ENCODE peak calls at places on chromosomes 6 and 20, in six cellular contexts. M, P, T, S, I and Y are unnamed samples. For H3K9me3 and H3K4me1, the result is how much of the 10 kb centered on the place peaks cover.

GRCh38 chr20:60062431-60063336 is 104.5 kb downstream of the CDH26 start:
- DNase-seq in M (no peak), T (no peak), P (no peak), I (peak), S (no peak), Y (no peak)

GRCh38 chr6:25995507-25995906 is 32.9 kb downstream of the TRIM38 start:
- DNase-seq in I (no peak), S (no peak), M (no peak), P (no peak), T (no peak), Y (no peak)

GRCh38 chr6:138372711-138373463 is 4.8 kb upstream of the SMIM28 start:
- DNase-seq in I (no peak), P (peak), T (no peak), S (no peak), M (no peak), Y (no peak)

GRCh38 chr6:140744648-140745320 is 1370.3 kb upstream of the CITED2 start:
- DNase-seq in T (no peak), I (peak), S (no peak), P (peak), M (no peak), Y (no peak)

GRCh38 chr6:83417880-83418663 is 12.8 kb downstream of the ME1 start:
- DNase-seq in P (peak), S (no peak), I (no peak), T (no peak), M (peak), Y (peak)

GRCh38 chr20:63064310-63064709 is 57.5 kb upstream of the BHLHE23 start:
- DNase-seq in P (no peak), S (peak), I (no peak), M (peak), T (peak), Y (peak)

GRCh38 chr6:155224031-155224451 is 39.8 kb upstream of the CLDN20 start:
- DNase-seq in P (peak), T (no peak), S (no peak), M (no peak), I (no peak), Y (no peak)

GRCh38 chr6:92779758-92780157 is 639.6 kb downstream of the EPHA7 start:
- DNase-seq in M (no peak), S (no peak), T (peak), P (peak), I (peak), Y (peak)

GRCh38 chr20:14319704-14320103 is 17.7 kb downstream of the FLRT3 start:
- DNase-seq in S (no peak), I (no peak), T (no peak), P (no peak), M (no peak), Y (no peak)

GRCh38 chr6:150184850-150185480 is 42.1 kb downstream of the PPP1R14C start:
- DNase-seq in P (no peak), M (no peak), I (no peak), S (no peak), T (no peak), Y (no peak)

GRCh38 chr6:16437095-16437494 is 198.7 kb downstream of the GMPR start:
- DNase-seq in P (no peak), T (no peak), S (no peak), M (no peak), I (no peak), Y (no peak)

GRCh38 chr6:107666084-107666981 is 157.8 kb downstream of the SCML4 start:
- DNase-seq in M (no peak), I (no peak), S (no peak), P (no peak), T (no peak), Y (no peak)

GRCh38 chr6:140203611-140204553 is 829.4 kb upstream of the CITED2 start:
- DNase-seq in M (no peak), P (no peak), S (no peak), I (no peak), T (no peak), Y (no peak)

GRCh38 chr6:159578629-159579028 is 114.4 kb downstream of the SOD2 start:
- DNase-seq in P (peak), I (no peak), M (no peak), T (no peak), S (no peak), Y (no peak)
- H3K9me3 ChIP-seq in P (under half), I (under half), M (under half), T (under half), S (under half), Y (under half)

GRCh38 chr20:21432911-21433310 is 35.6 kb upstream of the NKX2-4 start:
- DNase-seq in S (no peak), P (no peak), T (no peak), I (no peak), M (no peak), Y (no peak)
- H3K4me1 ChIP-seq in S (under half), P (under half), T (under half), I (under half), M (under half), Y (under half)

GRCh38 chr20:21709535-21709904 is 4.1 kb downstream of the PAX1 start:
- DNase-seq in M (no peak), I (no peak), T (no peak), S (no peak), P (no peak), Y (no peak)
- H3K9me3 ChIP-seq in M (under half), I (under half), T (under half), S (under half), P (under half), Y (under half)

DNA sequence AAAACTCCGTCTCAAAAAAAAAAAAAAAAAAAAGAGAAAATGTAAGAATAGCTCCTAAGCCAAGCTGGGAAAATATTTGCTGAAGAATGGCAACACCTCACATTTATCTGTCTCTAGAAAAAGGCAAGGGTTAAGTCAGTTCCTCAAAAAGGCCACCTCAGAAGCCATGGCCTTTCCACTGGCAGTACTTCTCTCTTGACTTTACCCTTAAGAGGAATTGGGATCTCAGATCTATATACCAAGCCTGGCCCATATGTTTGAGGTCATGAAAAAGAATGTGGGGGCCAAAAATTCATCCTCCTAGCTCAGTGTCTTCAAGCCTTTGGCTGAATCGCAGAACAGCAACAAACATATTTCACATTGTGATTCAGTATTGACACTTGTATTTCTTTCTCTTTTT is 10.9 kb upstream of the NCOA3 start:
- DNase-seq in T (no peak), M (no peak), S (no peak), I (no peak), P (no peak), Y (no peak)
- H3K4me1 ChIP-seq in T (under half), M (under half), S (under half), I (under half), P (under half), Y (under half)

GRCh38 chr6:168773788-168774187 is 332.8 kb downstream of the SMOC2 start:
- DNase-seq in I (no peak), M (no peak), P (no peak), T (no peak), S (no peak), Y (no peak)

GRCh38 chr6:168778201-168778600 is 337.2 kb downstream of the SMOC2 start:
- DNase-seq in I (peak), M (no peak), S (peak), P (no peak), T (no peak), Y (peak)

GRCh38 chr6:168774381-168774780 is 333.4 kb downstream of the SMOC2 start:
- DNase-seq in T (no peak), S (no peak), M (no peak), P (no peak), I (no peak), Y (no peak)
- H3K9me3 ChIP-seq in T (under half), S (under half), M (under half), P (under half), I (under half), Y (under half)

GRCh38 chr6:158717341-158718328 is 67.8 kb downstream of the SYTL3 start:
- DNase-seq in P (no peak), S (no peak), T (no peak), I (no peak), M (no peak), Y (no peak)

GRCh38 chr6:158722176-158722729 is 72.4 kb downstream of the SYTL3 start:
- DNase-seq in I (no peak), S (no peak), M (no peak), T (no peak), P (no peak), Y (no peak)

GRCh38 chr6:158713469-158713868 is 63.6 kb downstream of the SYTL3 start:
- DNase-seq in M (no peak), T (no peak), I (no peak), S (no peak), P (no peak), Y (no peak)

GRCh38 chr6:158715330-158716311 is 65.8 kb downstream of the SYTL3 start:
- DNase-seq in M (peak), T (peak), S (no peak), I (peak), P (no peak), Y (peak)

DNA sequence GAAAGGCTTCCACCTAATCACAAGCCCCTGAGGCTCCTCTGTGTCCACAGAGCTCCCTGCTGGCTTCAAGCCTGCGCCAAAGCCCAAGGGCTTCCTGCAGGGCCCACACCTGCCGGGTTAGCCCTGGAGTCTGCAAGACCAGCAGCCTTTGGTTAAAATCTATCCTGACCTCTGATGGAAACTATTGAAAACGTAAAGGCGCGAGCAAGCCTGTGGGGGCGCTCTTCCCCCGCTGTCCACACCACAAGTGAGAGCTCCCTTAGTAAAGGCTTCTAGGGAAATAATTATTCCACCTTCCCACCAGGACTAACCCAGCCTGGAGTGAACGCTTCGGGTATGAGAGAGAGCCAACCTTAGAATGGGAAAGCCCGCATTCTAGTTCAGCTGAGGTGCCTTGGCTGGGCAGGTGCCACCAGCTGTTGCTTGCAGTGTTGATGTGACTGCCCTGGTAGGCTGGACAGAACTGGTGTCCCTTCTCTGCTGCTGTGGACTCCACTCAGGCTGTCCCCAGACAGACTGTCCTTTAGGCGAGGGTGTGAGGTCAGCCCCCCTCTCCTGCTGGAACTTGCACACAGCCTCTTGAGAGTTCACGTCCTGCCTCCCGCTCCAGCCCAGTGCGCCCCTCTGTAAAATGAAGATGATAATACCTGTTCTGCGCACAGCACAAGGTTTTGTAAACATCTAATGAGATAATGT is 68.7 kb downstream of the SYTL3 start:
- DNase-seq in T (no peak), M (peak), I (peak), P (no peak), S (no peak), Y (peak)
- H3K4me1 ChIP-seq in T (under half), M (under half), I (under half), P (under half), S (under half), Y (under half)

GRCh38 chr6:347951-348859 is 43.3 kb upstream of the IRF4 start:
- DNase-seq in M (no peak), P (no peak), I (peak), T (peak), S (peak), Y (no peak)

GRCh38 chr6:346389-347030 is 45.0 kb upstream of the IRF4 start:
- DNase-seq in P (no peak), I (peak), T (no peak), S (no peak), M (no peak), Y (no peak)

GRCh38 chr6:345747-346388 is 45.7 kb upstream of the IRF4 start:
- DNase-seq in M (no peak), S (no peak), P (no peak), T (peak), I (peak), Y (no peak)

GRCh38 chr6:348860-349396 is 42.6 kb upstream of the IRF4 start:
- DNase-seq in I (peak), P (no peak), T (peak), S (peak), M (no peak), Y (no peak)

DNA sequence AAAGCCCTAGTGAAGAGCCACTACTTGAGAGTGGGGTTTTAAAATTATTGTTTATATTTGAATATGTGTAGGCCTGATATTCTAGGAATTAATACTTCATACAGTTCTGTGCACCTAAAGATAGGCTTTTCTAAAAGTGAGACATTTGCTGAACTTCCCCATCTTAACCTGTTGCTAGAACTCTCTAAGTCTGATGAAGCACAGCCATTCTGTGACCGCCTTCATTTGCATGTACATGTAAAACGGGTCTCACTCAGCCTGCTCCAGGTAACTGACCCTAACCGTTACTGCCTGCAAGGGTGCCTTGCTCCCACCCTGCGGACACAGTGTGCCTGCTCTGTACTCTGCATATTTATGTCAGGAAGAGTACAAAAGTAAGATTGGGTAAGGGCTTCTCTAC is 44.3 kb upstream of the IRF4 start:
- DNase-seq in S (no peak), P (no peak), I (peak), T (no peak), M (no peak), Y (no peak)
- H3K9me3 ChIP-seq in S (under half), P (under half), I (under half), T (under half), M (under half), Y (under half)

GRCh38 chr6:109455161-109455501 is 441 bp downstream of the MICAL1 start:
- DNase-seq in T (no peak), S (no peak), M (no peak), P (peak), I (no peak), Y (peak)
- H3K4me1 ChIP-seq in T (half or more), S (under half), M (under half), P (under half), I (under half), Y (under half)

GRCh38 chr20:58531657-58532056 is 16.5 kb upstream of the APCDD1L start:
- DNase-seq in T (no peak), M (no peak), S (no peak), P (no peak), I (no peak), Y (no peak)
- H3K9me3 ChIP-seq in T (under half), M (under half), S (half or more), P (under half), I (under half), Y (under half)